ENCODE peak calls at places on chromosomes 16 and 17, in six cellular contexts. One of them, this sample, is unnamed.

GRCh38 chr17:55391244-55391757 is 30.3 kb downstream of the MMD start:
- DNase-seq in psoas muscle: no peak
- DNase-seq in upper lobe of right lung: no peak
- DNase-seq in IMR-90: no peak
- DNase-seq in mesendoderm: no peak
- DNase-seq in mammary epithelial cell: no peak
- DNase-seq in this sample: no peak

GRCh38 chr16:46772463-46772862 is 24.3 kb upstream of the MYLK3 start:
- DNase-seq in psoas muscle: no peak
- DNase-seq in upper lobe of right lung: no peak
- DNase-seq in IMR-90: no peak
- DNase-seq in mesendoderm: no peak
- DNase-seq in mammary epithelial cell: no peak
- DNase-seq in this sample: no peak

GRCh38 chr17:38925263-38925995 is at the start of gene LASP1NB:
- DNase-seq in psoas muscle: peak; percentile 35
- DNase-seq in upper lobe of right lung: peak; percentile 40
- DNase-seq in IMR-90: peak; percentile 70
- DNase-seq in mesendoderm: peak; percentile 77
- DNase-seq in mammary epithelial cell: no peak
- DNase-seq in this sample: peak; percentile 73

GRCh38 chr17:82752371-82753200 is 721 bp downstream of the TBCD start:
- DNase-seq in psoas muscle: peak; percentile 37
- DNase-seq in upper lobe of right lung: peak; percentile 76
- DNase-seq in IMR-90: no peak
- DNase-seq in mesendoderm: no peak
- DNase-seq in mammary epithelial cell: peak; percentile 31
- DNase-seq in this sample: no peak

GRCh38 chr16:17724242-17724898 is 253.6 kb upstream of the XYLT1 start:
- DNase-seq in psoas muscle: no peak
- DNase-seq in upper lobe of right lung: no peak
- DNase-seq in IMR-90: peak; percentile 82
- DNase-seq in mesendoderm: no peak
- DNase-seq in mammary epithelial cell: peak; percentile 6
- DNase-seq in this sample: no peak

GRCh38 chr16:20774703-20775362 is 11.0 kb downstream of the ACSM3 start:
- DNase-seq in psoas muscle: peak; percentile 23
- DNase-seq in upper lobe of right lung: peak; percentile 87
- DNase-seq in IMR-90: peak; percentile 53
- DNase-seq in mesendoderm: peak; percentile 86
- DNase-seq in mammary epithelial cell: peak; percentile 68
- DNase-seq in this sample: peak; percentile 5

GRCh38 chr16:75264999-75265910 is 13.8 kb upstream of the BCAR1 start:
- DNase-seq in psoas muscle: peak; percentile 68
- DNase-seq in upper lobe of right lung: peak; percentile 76
- DNase-seq in IMR-90: no peak
- DNase-seq in mesendoderm: no peak
- DNase-seq in mammary epithelial cell: no peak
- DNase-seq in this sample: no peak

GRCh38 chr16:89335803-89336485 is 118.4 kb downstream of the ZNF778 start:
- DNase-seq in psoas muscle: no peak
- DNase-seq in upper lobe of right lung: peak; percentile 28
- DNase-seq in IMR-90: no peak
- DNase-seq in mesendoderm: no peak
- DNase-seq in mammary epithelial cell: no peak
- DNase-seq in this sample: no peak

GRCh38 chr17:32341141-32341856 is 674 bp downstream of the C17orf75 start:
- DNase-seq in psoas muscle: no peak
- DNase-seq in upper lobe of right lung: no peak
- DNase-seq in IMR-90: no peak
- DNase-seq in mesendoderm: peak; percentile 29
- DNase-seq in mammary epithelial cell: peak; percentile 21
- DNase-seq in this sample: peak; percentile 61

GRCh38 chr16:31273676-31274075 is 13.9 kb downstream of the ITGAM start:
- DNase-seq in psoas muscle: no peak
- DNase-seq in upper lobe of right lung: peak; percentile 10
- DNase-seq in IMR-90: no peak
- DNase-seq in mesendoderm: no peak
- DNase-seq in mammary epithelial cell: peak; percentile 86
- DNase-seq in this sample: no peak

GRCh38 chr17:65109990-65110680 is 27.0 kb upstream of the RGS9 start:
- DNase-seq in psoas muscle: no peak
- DNase-seq in upper lobe of right lung: no peak
- DNase-seq in IMR-90: peak; percentile 31
- DNase-seq in mesendoderm: no peak
- DNase-seq in mammary epithelial cell: no peak
- DNase-seq in this sample: no peak

GRCh38 chr16:73157861-73158260 is 109.9 kb upstream of the ZFHX3 start:
- DNase-seq in psoas muscle: no peak
- DNase-seq in upper lobe of right lung: no peak
- DNase-seq in IMR-90: no peak
- DNase-seq in mesendoderm: no peak
- DNase-seq in mammary epithelial cell: no peak
- DNase-seq in this sample: no peak

GRCh38 chr17:43216369-43216761 is 4.7 kb downstream of the TMEM106A start:
- DNase-seq in psoas muscle: no peak
- DNase-seq in upper lobe of right lung: peak; percentile 37
- DNase-seq in IMR-90: no peak
- DNase-seq in mesendoderm: no peak
- DNase-seq in mammary epithelial cell: no peak
- DNase-seq in this sample: no peak

GRCh38 chr17:10557422-10557821 is 8.0 kb upstream of the MYH2 start:
- DNase-seq in psoas muscle: no peak
- DNase-seq in upper lobe of right lung: no peak
- DNase-seq in IMR-90: no peak
- DNase-seq in mesendoderm: no peak
- DNase-seq in mammary epithelial cell: no peak
- DNase-seq in this sample: no peak

GRCh38 chr17:32020943-32021617 is 13.9 kb downstream of the LRRC37B start:
- DNase-seq in psoas muscle: no peak
- DNase-seq in upper lobe of right lung: no peak
- DNase-seq in IMR-90: no peak
- DNase-seq in mesendoderm: no peak
- DNase-seq in mammary epithelial cell: no peak
- DNase-seq in this sample: no peak

GRCh38 chr16:57102888-57103879 is 10.8 kb downstream of the CPNE2 start:
- DNase-seq in psoas muscle: no peak
- DNase-seq in upper lobe of right lung: no peak
- DNase-seq in IMR-90: no peak
- DNase-seq in mesendoderm: no peak
- DNase-seq in mammary epithelial cell: no peak
- DNase-seq in this sample: no peak

GRCh38 chr17:75672011-75672410 is 4.9 kb downstream of the SAP30BP start:
- DNase-seq in psoas muscle: no peak
- DNase-seq in upper lobe of right lung: no peak
- DNase-seq in IMR-90: no peak
- DNase-seq in mesendoderm: no peak
- DNase-seq in mammary epithelial cell: no peak
- DNase-seq in this sample: no peak

GRCh38 chr16:3949287-3949686 is 68.8 kb upstream of the CREBBP start:
- DNase-seq in psoas muscle: no peak
- DNase-seq in upper lobe of right lung: peak; percentile 63
- DNase-seq in IMR-90: no peak
- DNase-seq in mesendoderm: no peak
- DNase-seq in mammary epithelial cell: no peak
- DNase-seq in this sample: no peak

GRCh38 chr16:3948378-3948995 is 68.0 kb upstream of the CREBBP start:
- DNase-seq in psoas muscle: no peak
- DNase-seq in upper lobe of right lung: peak; percentile 11
- DNase-seq in IMR-90: no peak
- DNase-seq in mesendoderm: no peak
- DNase-seq in mammary epithelial cell: no peak
- DNase-seq in this sample: no peak

GRCh38 chr16:3946604-3947180 is 66.2 kb upstream of the CREBBP start:
- DNase-seq in psoas muscle: no peak
- DNase-seq in upper lobe of right lung: peak; percentile 64
- DNase-seq in IMR-90: no peak
- DNase-seq in mesendoderm: no peak
- DNase-seq in mammary epithelial cell: no peak
- DNase-seq in this sample: no peak

GRCh38 chr16:3949946-3950342 is 69.4 kb upstream of the CREBBP start:
- DNase-seq in psoas muscle: no peak
- DNase-seq in upper lobe of right lung: peak; percentile 62
- DNase-seq in IMR-90: no peak
- DNase-seq in mesendoderm: no peak
- DNase-seq in mammary epithelial cell: no peak
- DNase-seq in this sample: no peak

DNA sequence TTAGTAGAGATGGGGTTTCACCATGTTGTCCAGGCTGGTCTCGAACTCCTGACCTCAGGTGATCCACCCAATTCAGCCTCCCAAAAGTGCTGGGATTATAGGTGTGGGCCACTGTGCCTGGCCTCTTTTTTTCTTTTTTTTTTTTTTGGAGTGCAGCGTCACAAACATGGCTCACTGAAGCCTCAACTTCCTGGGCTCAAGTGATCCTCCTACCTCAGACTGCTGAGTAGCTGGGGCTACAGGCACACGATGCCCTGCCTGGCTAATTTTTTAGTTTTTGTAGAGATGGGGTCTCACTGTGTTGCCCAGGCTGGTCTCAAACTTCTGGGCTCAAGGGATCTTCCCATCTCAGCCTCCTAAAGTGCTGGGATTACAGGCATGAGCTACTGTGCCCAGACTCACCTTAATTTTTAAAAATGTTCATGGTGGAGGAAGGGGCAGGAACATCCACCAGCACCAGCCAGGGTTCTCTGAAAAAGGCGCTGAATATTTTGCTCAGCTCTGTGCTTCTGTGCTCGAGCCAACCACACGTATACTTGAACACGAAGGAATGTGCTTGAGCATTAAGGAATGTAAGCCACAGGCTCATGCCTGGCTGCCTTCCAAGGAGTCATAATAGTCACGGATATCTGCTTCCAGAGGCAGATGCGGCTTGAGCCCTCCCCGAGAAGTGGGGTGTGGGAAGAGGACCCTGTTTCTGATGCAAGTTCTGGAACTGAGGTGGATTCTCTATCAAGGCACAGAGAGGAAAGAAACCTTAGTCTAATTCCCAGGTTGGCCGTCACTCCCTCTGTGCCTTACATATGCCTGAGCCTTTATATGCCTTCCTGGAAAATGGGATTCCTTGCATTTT is 65.5 kb upstream of the CREBBP start:
- DNase-seq in psoas muscle: peak; percentile 43
- DNase-seq in upper lobe of right lung: peak; percentile 77
- DNase-seq in IMR-90: peak; percentile 99
- DNase-seq in mesendoderm: peak; percentile 37
- DNase-seq in mammary epithelial cell: peak; percentile 79
- DNase-seq in this sample: no peak
- H3K27me3 ChIP-seq in psoas muscle: no peaks in the 10 kb centered on the region
- H3K27me3 ChIP-seq in upper lobe of right lung: no peaks in the 10 kb centered on the region
- H3K27me3 ChIP-seq in IMR-90: no peaks in the 10 kb centered on the region
- H3K27me3 ChIP-seq in mesendoderm: no peaks in the 10 kb centered on the region
- H3K27me3 ChIP-seq in mammary epithelial cell: no peaks in the 10 kb centered on the region
- H3K27me3 ChIP-seq in this sample: no peaks in the 10 kb centered on the region

GRCh38 chr17:49994085-49995054 is 654 bp downstream of the DLX3 start:
- DNase-seq in psoas muscle: no peak
- DNase-seq in upper lobe of right lung: peak; percentile 68
- DNase-seq in IMR-90: no peak
- DNase-seq in mesendoderm: peak; percentile 64
- DNase-seq in mammary epithelial cell: no peak
- DNase-seq in this sample: no peak

GRCh38 chr17:49996495-49997255 is 1.7 kb upstream of the DLX3 start:
- DNase-seq in psoas muscle: peak; percentile 51
- DNase-seq in upper lobe of right lung: peak; percentile 81
- DNase-seq in IMR-90: peak; percentile 12
- DNase-seq in mesendoderm: peak; percentile 40
- DNase-seq in mammary epithelial cell: no peak
- DNase-seq in this sample: peak; percentile 56

GRCh38 chr17:49996121-49996494 is 1.1 kb upstream of the DLX3 start:
- DNase-seq in psoas muscle: no peak
- DNase-seq in upper lobe of right lung: peak; percentile 46
- DNase-seq in IMR-90: no peak
- DNase-seq in mesendoderm: no peak
- DNase-seq in mammary epithelial cell: no peak
- DNase-seq in this sample: no peak

GRCh38 chr17:49993423-49994037 is 1.5 kb downstream of the DLX3 start:
- DNase-seq in psoas muscle: no peak
- DNase-seq in upper lobe of right lung: peak; percentile 70
- DNase-seq in IMR-90: no peak
- DNase-seq in mesendoderm: peak; percentile 71
- DNase-seq in mammary epithelial cell: no peak
- DNase-seq in this sample: no peak

DNA sequence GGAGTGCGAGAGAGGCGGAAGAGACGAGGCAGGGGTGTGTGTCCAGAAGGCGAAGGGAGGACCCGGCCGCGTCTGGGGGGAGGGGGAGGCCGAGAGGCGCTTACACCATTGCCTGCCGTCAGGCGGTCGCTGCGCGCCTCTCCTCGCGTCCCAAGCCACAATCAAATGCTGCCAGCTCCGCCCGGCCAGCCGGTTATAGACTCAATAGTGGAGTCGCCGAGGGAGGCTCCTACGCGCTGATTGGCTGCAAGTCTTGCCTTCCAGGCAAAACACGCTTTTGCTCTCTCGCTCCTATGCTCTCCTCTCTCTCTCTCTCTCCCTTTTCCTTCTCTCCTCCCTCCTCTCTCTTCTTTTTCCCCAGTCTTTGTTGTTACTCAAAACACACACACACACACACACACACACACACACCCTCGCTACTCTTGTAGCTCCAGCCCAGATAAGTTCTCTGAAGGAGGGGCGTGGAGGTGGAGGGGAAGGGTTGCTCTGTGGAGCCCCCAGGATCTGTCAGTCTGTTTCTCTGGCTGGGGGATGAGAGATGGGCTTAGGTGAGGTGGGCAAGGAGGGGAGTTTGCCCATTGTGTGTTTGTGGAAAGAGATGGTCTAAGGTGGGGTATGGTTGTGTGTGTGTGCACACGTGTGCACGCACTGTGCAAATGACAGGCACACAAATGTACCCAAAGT is at the start of gene DLX3:
- DNase-seq in psoas muscle: peak; percentile 56
- DNase-seq in upper lobe of right lung: peak; percentile 89
- DNase-seq in IMR-90: peak; percentile 62
- DNase-seq in mesendoderm: peak; percentile 92
- DNase-seq in mammary epithelial cell: peak; percentile 73
- DNase-seq in this sample: no peak
- H3K4me3 ChIP-seq in psoas muscle: peak within 1 kb of the TSS; percentile 66
- H3K4me3 ChIP-seq in upper lobe of right lung: peak within 1 kb of the TSS; percentile 46
- H3K4me3 ChIP-seq in IMR-90: no peak within 1 kb of the TSS
- H3K4me3 ChIP-seq in mesendoderm: no peak within 1 kb of the TSS
- H3K4me3 ChIP-seq in mammary epithelial cell: peak within 1 kb of the TSS; percentile 43
- H3K4me3 ChIP-seq in this sample: peak within 1 kb of the TSS; percentile 51

GRCh38 chr17:40622509-40622928 is 25.1 kb downstream of the SMARCE1 start:
- DNase-seq in psoas muscle: no peak
- DNase-seq in upper lobe of right lung: no peak
- DNase-seq in IMR-90: no peak
- DNase-seq in mesendoderm: no peak
- DNase-seq in mammary epithelial cell: no peak
- DNase-seq in this sample: no peak
- H3K27me3 ChIP-seq in psoas muscle: peaks cover 4% of the 10 kb centered on the region
- H3K27me3 ChIP-seq in upper lobe of right lung: no peaks in the 10 kb centered on the region
- H3K27me3 ChIP-seq in IMR-90: peaks cover 9% of the 10 kb centered on the region
- H3K27me3 ChIP-seq in mesendoderm: no peaks in the 10 kb centered on the region
- H3K27me3 ChIP-seq in mammary epithelial cell: no peaks in the 10 kb centered on the region
- H3K27me3 ChIP-seq in this sample: peaks cover 2% of the 10 kb centered on the region

DNA sequence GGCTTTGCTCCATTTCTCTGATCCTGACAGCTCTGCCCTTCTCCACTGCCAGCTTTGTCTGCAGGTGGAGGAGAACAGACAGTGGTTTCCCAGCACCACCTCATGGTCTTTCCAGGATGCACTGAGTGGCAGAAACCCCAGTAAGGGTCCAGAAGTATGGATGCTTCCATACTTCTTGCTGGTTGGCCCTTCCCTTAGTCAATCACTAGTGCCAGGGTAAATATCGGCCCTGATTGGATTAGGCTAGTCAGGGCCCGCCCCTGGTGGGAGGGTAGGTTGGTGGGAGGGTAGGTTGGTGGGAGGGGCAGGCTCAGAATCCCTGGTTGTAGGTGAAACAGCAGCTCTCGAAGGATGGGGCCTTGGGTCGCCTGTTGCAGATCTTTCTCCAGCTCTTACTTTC is 10.2 kb downstream of the RNF213 start:
- DNase-seq in psoas muscle: no peak
- DNase-seq in upper lobe of right lung: no peak
- DNase-seq in IMR-90: no peak
- DNase-seq in mesendoderm: peak; percentile 91
- DNase-seq in mammary epithelial cell: no peak
- DNase-seq in this sample: peak; percentile 43
- H3K4me3 ChIP-seq in psoas muscle: no peak overlapping the region
- H3K4me3 ChIP-seq in upper lobe of right lung: no peak overlapping the region
- H3K4me3 ChIP-seq in IMR-90: no peak overlapping the region
- H3K4me3 ChIP-seq in mesendoderm: no peak overlapping the region
- H3K4me3 ChIP-seq in mammary epithelial cell: no peak overlapping the region
- H3K4me3 ChIP-seq in this sample: no peak overlapping the region